ENCODE peak calls at places on chromosomes 6 and 20, in seven cellular contexts. E is activated CD4-positive, alpha-beta T cell treated with anti-CD3 and anti-CD28 coated beads, Interleukin-2, amount 50 U/mL, for 24 hours; X is iPS-NIHi11; A is left cardiac atrium; C is AG20443; G is NCI-H774; V is choroid plexus epithelial cell. K is an unnamed sample.

GRCh38 chr20:42714298-42715141 is 475.2 kb downstream of the PTPRT start:
- DNase-seq in E (no peak), X (no peak), A (no peak), C (no peak), G (peak), V (peak), K (no peak)

GRCh38 chr6:129490551-129491245 is 219.3 kb downstream of the ARHGAP18 start:
- DNase-seq in E (peak), X (peak), A (no peak), C (peak), G (no peak), V (peak), K (no peak)

GRCh38 chr6:6315660-6316059 is 4.8 kb downstream of the F13A1 start:
- DNase-seq in E (peak), X (peak), A (peak), C (peak), G (peak), V (peak), K (peak)

GRCh38 chr6:170222498-170223471 is 68.1 kb downstream of the DLL1 start:
- DNase-seq in E (no peak), X (no peak), A (no peak), C (no peak), G (peak), V (no peak), K (no peak)

GRCh38 chr6:27145731-27146455 is 101.6 kb upstream of the PRSS16 start:
- DNase-seq in E (peak), X (peak), A (peak), C (peak), G (peak), V (peak), K (no peak)

GRCh38 chr20:22403860-22404608 is 180.3 kb downstream of the FOXA2 start:
- DNase-seq in E (no peak), X (no peak), A (no peak), C (no peak), G (peak), V (peak), K (no peak)

GRCh38 chr6:62323818-62324217 is 37.8 kb upstream of the KHDRBS2 start:
- DNase-seq in E (no peak), X (no peak), A (no peak), C (no peak), G (peak), V (no peak), K (no peak)

GRCh38 chr6:53500095-53500494 is 44.8 kb downstream of the GCLC start:
- DNase-seq in E (no peak), X (no peak), A (no peak), C (no peak), G (no peak), V (no peak), K (no peak)

GRCh38 chr6:110874880-110875547 is 429 bp downstream of the AMD1 start:
- DNase-seq in E (peak), X (peak), A (no peak), C (peak), G (no peak), V (no peak), K (no peak)

GRCh38 chr20:17854307-17854903 is 114.2 kb downstream of the SNX5 start:
- DNase-seq in E (no peak), X (peak), A (peak), C (peak), G (no peak), V (peak), K (no peak)

GRCh38 chr6:7728855-7729590 is 3.1 kb downstream of the BMP6 start:
- DNase-seq in E (no peak), X (peak), A (no peak), C (no peak), G (no peak), V (no peak), K (no peak)

GRCh38 chr6:147106759-147107401 is 97.3 kb upstream of the STXBP5 start:
- DNase-seq in E (no peak), X (no peak), A (no peak), C (peak), G (no peak), V (peak), K (no peak)

GRCh38 chr6:81997091-81997926 is 244.8 kb upstream of the TENT5A start:
- DNase-seq in E (no peak), X (no peak), A (no peak), C (peak), G (no peak), V (peak), K (no peak)

GRCh38 chr6:84979541-84979940 is 215.1 kb upstream of the TBX18 start:
- DNase-seq in E (no peak), X (no peak), A (no peak), C (no peak), G (no peak), V (peak), K (no peak)

GRCh38 chr20:5222919-5223634 is 93.7 kb downstream of the PROKR2 start:
- DNase-seq in E (peak), X (peak), A (peak), C (peak), G (peak), V (peak), K (no peak)

GRCh38 chr6:95636552-95637376 is 59.4 kb downstream of the MANEA start:
- DNase-seq in E (no peak), X (no peak), A (no peak), C (no peak), G (no peak), V (no peak), K (no peak)

GRCh38 chr6:21742238-21742660 is 148.7 kb downstream of the SOX4 start:
- DNase-seq in E (no peak), X (no peak), A (no peak), C (no peak), G (no peak), V (peak), K (no peak)

GRCh38 chr20:56788041-56788670 is 159.1 kb downstream of the TFAP2C start:
- DNase-seq in E (no peak), X (no peak), A (no peak), C (peak), G (no peak), V (peak), K (peak)

GRCh38 chr6:138719744-138720143 is 53.8 kb upstream of the CCDC28A start:
- DNase-seq in E (no peak), X (no peak), A (no peak), C (no peak), G (no peak), V (no peak), K (no peak)

GRCh38 chr6:139996253-139996834 is 621.9 kb upstream of the CITED2 start:
- DNase-seq in E (no peak), X (peak), A (no peak), C (no peak), G (no peak), V (peak), K (no peak)

GRCh38 chr20:54431545-54431944 is 43.8 kb upstream of the DOK5 start:
- DNase-seq in E (no peak), X (no peak), A (no peak), C (peak), G (no peak), V (no peak), K (no peak)

GRCh38 chr6:166341915-166342292 is 441 bp downstream of the SFT2D1 start:
- DNase-seq in E (no peak), X (no peak), A (no peak), C (no peak), G (no peak), V (peak), K (no peak)

GRCh38 chr20:60244373-60245146 is 286.3 kb downstream of the CDH26 start:
- DNase-seq in E (no peak), X (no peak), A (no peak), C (no peak), G (no peak), V (no peak), K (no peak)

GRCh38 chr20:58852559-58853271 is at the start of gene GNAS:
- DNase-seq in E (peak), X (peak), A (peak), C (peak), G (peak), V (peak), K (no peak)

GRCh38 chr6:45822269-45822812 is 193.3 kb downstream of the CLIC5 start:
- DNase-seq in E (no peak), X (no peak), A (no peak), C (no peak), G (no peak), V (no peak), K (no peak)

GRCh38 chr6:134517145-134517658 is 199.3 kb upstream of the SGK1 start:
- DNase-seq in E (no peak), X (peak), A (peak), C (peak), G (peak), V (peak), K (peak)

GRCh38 chr6:100296810-100297544 is 167.7 kb downstream of the SIM1 start:
- DNase-seq in E (no peak), X (no peak), A (no peak), C (peak), G (peak), V (peak), K (no peak)

GRCh38 chr20:48025061-48025515 is 239.8 kb upstream of the SULF2 start:
- DNase-seq in E (no peak), X (peak), A (peak), C (peak), G (no peak), V (peak), K (no peak)

GRCh38 chr6:54491431-54491830 is 183.2 kb downstream of the TINAG start:
- DNase-seq in E (no peak), X (no peak), A (no peak), C (no peak), G (no peak), V (no peak), K (no peak)

GRCh38 chr20:34052414-34052813 is 58.7 kb downstream of the RALY start:
- DNase-seq in E (no peak), X (no peak), A (no peak), C (no peak), G (no peak), V (no peak), K (no peak)

GRCh38 chr20:19498756-19499155 is 259.3 kb upstream of the RIN2 start:
- DNase-seq in E (no peak), X (no peak), A (no peak), C (no peak), G (no peak), V (no peak), K (no peak)

GRCh38 chr20:63347081-63347741 is 13.9 kb downstream of the CHRNA4 start:
- DNase-seq in E (no peak), X (no peak), A (no peak), C (no peak), G (no peak), V (no peak), K (no peak)

GRCh38 chr6:163748886-163749285 is 334.4 kb downstream of the QKI start:
- DNase-seq in E (no peak), X (no peak), A (no peak), C (no peak), G (no peak), V (no peak), K (no peak)

GRCh38 chr6:43771858-43772570 is 2.0 kb downstream of the VEGFA start:
- DNase-seq in E (peak), X (peak), A (peak), C (peak), G (no peak), V (peak), K (no peak)

K was measured in omental fat pad.